ENCODE peak calls at places on chromosomes 2 and 18, in seven cellular contexts. One of them, this sample, is unnamed.

GRCh38 chr2:96859338-96859649 is 1.5 kb upstream of the ANKRD39 start:
- DNase-seq in hepatocyte: no peak
- DNase-seq in neuronal stem cell: no peak
- DNase-seq in PC-9: no peak
- DNase-seq in GM23338: no peak
- DNase-seq in endothelial cell of umbilical vein: no peak
- DNase-seq in OCI-LY7: no peak
- DNase-seq in this sample: no peak

GRCh38 chr2:9800975-9801723 is 42.1 kb upstream of the TAF1B start:
- DNase-seq in neuronal stem cell: no peak
- DNase-seq in PC-9: peak; percentile 61
- DNase-seq in hepatocyte: no peak
- DNase-seq in OCI-LY7: no peak
- DNase-seq in endothelial cell of umbilical vein: no peak
- DNase-seq in GM23338: no peak
- DNase-seq in this sample: no peak

GRCh38 chr2:2265747-2266259 is 65.3 kb downstream of the MYT1L start:
- DNase-seq in OCI-LY7: no peak
- DNase-seq in neuronal stem cell: no peak
- DNase-seq in hepatocyte: no peak
- DNase-seq in GM23338: no peak
- DNase-seq in PC-9: no peak
- DNase-seq in endothelial cell of umbilical vein: no peak
- DNase-seq in this sample: no peak

GRCh38 chr18:42363446-42363845 is 408.4 kb downstream of the PIK3C3 start:
- DNase-seq in GM23338: no peak
- DNase-seq in OCI-LY7: no peak
- DNase-seq in hepatocyte: no peak
- DNase-seq in endothelial cell of umbilical vein: no peak
- DNase-seq in PC-9: no peak
- DNase-seq in neuronal stem cell: no peak
- DNase-seq in this sample: no peak

GRCh38 chr18:28161608-28162599 is 15.0 kb downstream of the CDH2 start:
- DNase-seq in OCI-LY7: no peak
- DNase-seq in hepatocyte: peak; percentile 40
- DNase-seq in endothelial cell of umbilical vein: no peak
- DNase-seq in GM23338: no peak
- DNase-seq in PC-9: no peak
- DNase-seq in neuronal stem cell: no peak
- DNase-seq in this sample: no peak

GRCh38 chr18:13453714-13454113 is 235.2 kb downstream of the LDLRAD4 start:
- DNase-seq in OCI-LY7: no peak
- DNase-seq in endothelial cell of umbilical vein: no peak
- DNase-seq in PC-9: no peak
- DNase-seq in GM23338: no peak
- DNase-seq in neuronal stem cell: no peak
- DNase-seq in hepatocyte: no peak
- DNase-seq in this sample: no peak

GRCh38 chr2:208265371-208265806 is 666 bp upstream of the PIKFYVE start:
- DNase-seq in neuronal stem cell: peak; percentile 12
- DNase-seq in PC-9: peak; percentile 6
- DNase-seq in OCI-LY7: peak; percentile 82
- DNase-seq in endothelial cell of umbilical vein: no peak
- DNase-seq in hepatocyte: peak; percentile 46
- DNase-seq in GM23338: peak; percentile 56
- DNase-seq in this sample: peak; percentile 85

GRCh38 chr2:169736902-169737301 is 3.3 kb downstream of the KLHL23 start:
- DNase-seq in neuronal stem cell: no peak
- DNase-seq in endothelial cell of umbilical vein: peak; percentile 49
- DNase-seq in hepatocyte: no peak
- DNase-seq in OCI-LY7: no peak
- DNase-seq in PC-9: no peak
- DNase-seq in GM23338: no peak
- DNase-seq in this sample: no peak

GRCh38 chr2:67996772-67997527 is 65.9 kb downstream of the C1D start:
- DNase-seq in PC-9: no peak
- DNase-seq in hepatocyte: no peak
- DNase-seq in OCI-LY7: no peak
- DNase-seq in GM23338: no peak
- DNase-seq in neuronal stem cell: no peak
- DNase-seq in endothelial cell of umbilical vein: peak; percentile 6
- DNase-seq in this sample: no peak

GRCh38 chr18:45802814-45803492 is 22.5 kb upstream of the SIGLEC15 start:
- DNase-seq in PC-9: peak; percentile 68
- DNase-seq in neuronal stem cell: no peak
- DNase-seq in GM23338: no peak
- DNase-seq in endothelial cell of umbilical vein: peak; percentile 94
- DNase-seq in hepatocyte: peak; percentile 78
- DNase-seq in OCI-LY7: no peak
- DNase-seq in this sample: peak; percentile 32

GRCh38 chr18:23812566-23813440 is 123.5 kb downstream of the LAMA3 start:
- DNase-seq in PC-9: no peak
- DNase-seq in neuronal stem cell: peak; percentile 8
- DNase-seq in hepatocyte: no peak
- DNase-seq in GM23338: peak; percentile 45
- DNase-seq in endothelial cell of umbilical vein: peak; percentile 58
- DNase-seq in OCI-LY7: peak; percentile 46
- DNase-seq in this sample: peak; percentile 68

GRCh38 chr2:231662028-231662810 is 46.1 kb upstream of the PTMA start:
- DNase-seq in GM23338: peak; percentile 98
- DNase-seq in hepatocyte: peak; percentile 97
- DNase-seq in PC-9: peak; percentile 98
- DNase-seq in endothelial cell of umbilical vein: peak; percentile 97
- DNase-seq in neuronal stem cell: peak; percentile 94
- DNase-seq in OCI-LY7: peak; percentile 99
- DNase-seq in this sample: peak; percentile 99

GRCh38 chr18:28177828-28178635 is 1.1 kb upstream of the CDH2 start:
- DNase-seq in GM23338: peak; percentile 82
- DNase-seq in OCI-LY7: no peak
- DNase-seq in hepatocyte: peak; percentile 82
- DNase-seq in endothelial cell of umbilical vein: peak; percentile 46
- DNase-seq in neuronal stem cell: peak; percentile 80
- DNase-seq in PC-9: peak; percentile 22
- DNase-seq in this sample: no peak

GRCh38 chr2:227163445-227163997 is 484 bp downstream of the COL4A4 start:
- DNase-seq in OCI-LY7: peak; percentile 24
- DNase-seq in endothelial cell of umbilical vein: no peak
- DNase-seq in hepatocyte: no peak
- DNase-seq in neuronal stem cell: no peak
- DNase-seq in GM23338: peak; percentile 47
- DNase-seq in PC-9: no peak
- DNase-seq in this sample: no peak

GRCh38 chr18:23141022-23141999 is 6.0 kb downstream of the CABLES1 start:
- DNase-seq in GM23338: no peak
- DNase-seq in OCI-LY7: no peak
- DNase-seq in neuronal stem cell: no peak
- DNase-seq in endothelial cell of umbilical vein: no peak
- DNase-seq in PC-9: no peak
- DNase-seq in hepatocyte: peak; percentile 88
- DNase-seq in this sample: no peak

GRCh38 chr2:108560895-108561530 is 26.7 kb downstream of the LIMS1 start:
- DNase-seq in neuronal stem cell: no peak
- DNase-seq in GM23338: no peak
- DNase-seq in hepatocyte: no peak
- DNase-seq in OCI-LY7: no peak
- DNase-seq in endothelial cell of umbilical vein: no peak
- DNase-seq in PC-9: no peak
- DNase-seq in this sample: no peak

GRCh38 chr2:108562274-108562673 is 28.0 kb downstream of the LIMS1 start:
- DNase-seq in OCI-LY7: no peak
- DNase-seq in GM23338: no peak
- DNase-seq in endothelial cell of umbilical vein: no peak
- DNase-seq in neuronal stem cell: no peak
- DNase-seq in PC-9: no peak
- DNase-seq in hepatocyte: no peak
- DNase-seq in this sample: no peak

GRCh38 chr2:108565778-108566375 is 31.6 kb downstream of the LIMS1 start:
- DNase-seq in neuronal stem cell: no peak
- DNase-seq in OCI-LY7: no peak
- DNase-seq in endothelial cell of umbilical vein: no peak
- DNase-seq in hepatocyte: no peak
- DNase-seq in GM23338: no peak
- DNase-seq in PC-9: no peak
- DNase-seq in this sample: no peak

GRCh38 chr2:108560241-108560811 is 26.1 kb downstream of the LIMS1 start:
- DNase-seq in OCI-LY7: no peak
- DNase-seq in neuronal stem cell: no peak
- DNase-seq in hepatocyte: no peak
- DNase-seq in GM23338: peak; percentile 40
- DNase-seq in PC-9: no peak
- DNase-seq in endothelial cell of umbilical vein: no peak
- DNase-seq in this sample: no peak

GRCh38 chr2:108564510-108564909 is 30.2 kb downstream of the LIMS1 start:
- DNase-seq in PC-9: no peak
- DNase-seq in OCI-LY7: no peak
- DNase-seq in GM23338: no peak
- DNase-seq in hepatocyte: no peak
- DNase-seq in neuronal stem cell: no peak
- DNase-seq in endothelial cell of umbilical vein: no peak
- DNase-seq in this sample: no peak
- H3K4me2 ChIP-seq in PC-9: no peak overlapping the region
- H3K4me2 ChIP-seq in OCI-LY7: no peak overlapping the region
- H3K4me2 ChIP-seq in GM23338: no peak overlapping the region
- H3K4me2 ChIP-seq in hepatocyte: no peak overlapping the region
- H3K4me2 ChIP-seq in neuronal stem cell: no peak overlapping the region
- H3K4me2 ChIP-seq in endothelial cell of umbilical vein: no peak overlapping the region
- H3K4me2 ChIP-seq in this sample: no peak overlapping the region

GRCh38 chr2:237074211-237074993 is 11.3 kb upstream of the COPS8 start:
- DNase-seq in hepatocyte: no peak
- DNase-seq in neuronal stem cell: no peak
- DNase-seq in OCI-LY7: no peak
- DNase-seq in endothelial cell of umbilical vein: peak; percentile 52
- DNase-seq in GM23338: no peak
- DNase-seq in PC-9: no peak
- DNase-seq in this sample: no peak

GRCh38 chr2:237075749-237076599 is 9.7 kb upstream of the COPS8 start:
- DNase-seq in hepatocyte: peak; percentile 47
- DNase-seq in GM23338: no peak
- DNase-seq in PC-9: peak; percentile 92
- DNase-seq in neuronal stem cell: no peak
- DNase-seq in OCI-LY7: no peak
- DNase-seq in endothelial cell of umbilical vein: no peak
- DNase-seq in this sample: no peak

GRCh38 chr2:237072067-237072931 is 13.4 kb upstream of the COPS8 start:
- DNase-seq in endothelial cell of umbilical vein: peak; percentile 72
- DNase-seq in hepatocyte: peak; percentile 81
- DNase-seq in neuronal stem cell: peak; percentile 79
- DNase-seq in PC-9: peak; percentile 76
- DNase-seq in GM23338: peak; percentile 81
- DNase-seq in OCI-LY7: peak; percentile 59
- DNase-seq in this sample: peak; percentile 82

GRCh38 chr2:237067985-237068576 is 17.6 kb upstream of the COPS8 start:
- DNase-seq in neuronal stem cell: no peak
- DNase-seq in GM23338: no peak
- DNase-seq in hepatocyte: no peak
- DNase-seq in PC-9: no peak
- DNase-seq in endothelial cell of umbilical vein: peak; percentile 79
- DNase-seq in OCI-LY7: no peak
- DNase-seq in this sample: no peak

DNA sequence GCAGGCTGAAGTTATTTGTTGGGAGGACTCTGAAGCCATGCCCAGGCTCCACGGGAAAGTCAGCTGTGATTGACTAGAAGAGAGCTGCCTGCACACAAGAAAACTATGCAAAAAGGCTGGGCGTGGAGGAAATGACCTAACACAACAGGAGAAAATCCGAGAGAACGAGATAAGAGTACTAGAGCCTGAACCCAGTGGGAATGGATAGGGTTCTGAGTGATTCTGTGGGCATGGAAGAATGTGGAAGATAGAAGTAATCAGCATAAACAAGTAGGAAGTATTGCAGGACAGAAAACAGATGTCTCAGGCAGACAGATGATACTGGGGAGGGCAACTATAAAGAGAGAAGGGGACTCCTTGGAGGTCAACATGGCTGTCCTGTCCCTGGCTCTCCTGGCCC is 12.1 kb upstream of the COPS8 start:
- DNase-seq in hepatocyte: peak; percentile 51
- DNase-seq in neuronal stem cell: no peak
- DNase-seq in GM23338: no peak
- DNase-seq in endothelial cell of umbilical vein: peak; percentile 75
- DNase-seq in OCI-LY7: no peak
- DNase-seq in PC-9: no peak
- DNase-seq in this sample: no peak
- H2AFZ ChIP-seq in hepatocyte: no peak overlapping the region
- H2AFZ ChIP-seq in neuronal stem cell: no peak overlapping the region
- H2AFZ ChIP-seq in GM23338: no peak overlapping the region
- H2AFZ ChIP-seq in endothelial cell of umbilical vein: peak overlapping the region; percentile 14
- H2AFZ ChIP-seq in OCI-LY7: no peak overlapping the region
- H2AFZ ChIP-seq in PC-9: no peak overlapping the region
- H2AFZ ChIP-seq in this sample: no peak overlapping the region

GRCh38 chr2:144596074-144596871 is 76.4 kb upstream of the ZEB2 start:
- DNase-seq in neuronal stem cell: no peak
- DNase-seq in endothelial cell of umbilical vein: peak; percentile 89
- DNase-seq in GM23338: peak; percentile 17
- DNase-seq in OCI-LY7: peak; percentile 74
- DNase-seq in hepatocyte: peak; percentile 45
- DNase-seq in PC-9: peak; percentile 13
- DNase-seq in this sample: peak; percentile 71

GRCh38 chr2:144595279-144595678 is 75.4 kb upstream of the ZEB2 start:
- DNase-seq in hepatocyte: no peak
- DNase-seq in GM23338: no peak
- DNase-seq in neuronal stem cell: no peak
- DNase-seq in OCI-LY7: no peak
- DNase-seq in endothelial cell of umbilical vein: peak; percentile 77
- DNase-seq in PC-9: no peak
- DNase-seq in this sample: no peak

GRCh38 chr2:144597894-144598593 is 78.1 kb upstream of the ZEB2 start:
- DNase-seq in endothelial cell of umbilical vein: no peak
- DNase-seq in OCI-LY7: no peak
- DNase-seq in PC-9: no peak
- DNase-seq in hepatocyte: no peak
- DNase-seq in neuronal stem cell: no peak
- DNase-seq in GM23338: no peak
- DNase-seq in this sample: no peak

GRCh38 chr2:144592500-144593256 is 72.8 kb upstream of the ZEB2 start:
- DNase-seq in neuronal stem cell: no peak
- DNase-seq in OCI-LY7: no peak
- DNase-seq in GM23338: no peak
- DNase-seq in endothelial cell of umbilical vein: no peak
- DNase-seq in hepatocyte: no peak
- DNase-seq in PC-9: no peak
- DNase-seq in this sample: no peak

DNA sequence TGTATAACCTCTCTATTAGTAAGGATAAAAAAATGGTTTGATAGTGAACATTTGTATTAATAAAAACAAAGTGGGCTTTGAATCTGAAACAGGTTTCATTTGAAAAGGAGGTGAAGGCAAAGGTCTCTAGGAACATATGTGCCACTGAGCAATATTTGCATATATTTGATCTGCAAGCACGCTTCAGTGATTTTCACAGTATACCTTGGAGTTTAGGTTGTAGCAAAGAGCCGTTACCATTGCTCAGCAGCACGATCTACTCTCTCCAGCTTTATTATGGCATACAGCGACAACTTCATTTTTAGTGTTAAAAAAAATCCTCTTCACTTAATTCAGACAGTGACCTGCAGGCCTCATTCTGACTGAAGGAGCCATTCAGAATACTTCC is 75.8 kb upstream of the ZEB2 start:
- DNase-seq in GM23338: no peak
- DNase-seq in endothelial cell of umbilical vein: no peak
- DNase-seq in neuronal stem cell: no peak
- DNase-seq in OCI-LY7: peak; percentile 82
- DNase-seq in PC-9: no peak
- DNase-seq in hepatocyte: no peak
- DNase-seq in this sample: peak; percentile 77
- H3K4me3 ChIP-seq in GM23338: no peak overlapping the region
- H3K4me3 ChIP-seq in endothelial cell of umbilical vein: no peak overlapping the region
- H3K4me3 ChIP-seq in neuronal stem cell: no peak overlapping the region
- H3K4me3 ChIP-seq in OCI-LY7: peak overlapping the region; percentile 59
- H3K4me3 ChIP-seq in PC-9: no peak overlapping the region
- H3K4me3 ChIP-seq in hepatocyte: no peak overlapping the region
- H3K4me3 ChIP-seq in this sample: peak overlapping the region; percentile 63

GRCh38 chr2:28624798-28625701 is 126.6 kb upstream of the PPP1CB start:
- DNase-seq in endothelial cell of umbilical vein: no peak
- DNase-seq in neuronal stem cell: no peak
- DNase-seq in PC-9: peak; percentile 68
- DNase-seq in hepatocyte: peak; percentile 68
- DNase-seq in GM23338: peak; percentile 44
- DNase-seq in OCI-LY7: no peak
- DNase-seq in this sample: no peak
- H3K4me2 ChIP-seq in endothelial cell of umbilical vein: no peak overlapping the region
- H3K4me2 ChIP-seq in neuronal stem cell: no peak overlapping the region
- H3K4me2 ChIP-seq in PC-9: peak overlapping the region; percentile 50
- H3K4me2 ChIP-seq in hepatocyte: peak overlapping the region; percentile 20
- H3K4me2 ChIP-seq in GM23338: peak overlapping the region; percentile 68
- H3K4me2 ChIP-seq in OCI-LY7: no peak overlapping the region
- H3K4me2 ChIP-seq in this sample: no peak overlapping the region

This sample was measured in Karpas-422.